ENCODE peak calls at places on chromosomes 5 and 9, in four cellular contexts. P is A549, J is lower lobe of right lung, O is mucosa of descending colon. U is an unnamed sample.

GRCh38 chr5:41738695-41739354 is 131.4 kb downstream of the OXCT1 start:
- DNase-seq in P (no peak), J (no peak), O (no peak), U (no peak)

GRCh38 chr9:13689925-13690324 is 410.4 kb upstream of the MPDZ start:
- DNase-seq in P (no peak), J (no peak), O (no peak), U (no peak)

GRCh38 chr9:115373000-115373709 is 255.2 kb upstream of the TNC start:
- DNase-seq in P (peak; percentile 82), J (no peak), O (no peak), U (no peak)

GRCh38 chr9:97418894-97419293 is 7.0 kb downstream of the TDRD7 start:
- DNase-seq in P (no peak), J (no peak), O (no peak), U (no peak)

GRCh38 chr5:157004893-157005551 is 42.0 kb upstream of the TIMD4 start:
- DNase-seq in P (no peak), J (no peak), O (no peak), U (no peak)

GRCh38 chr5:176317534-176318374 is 43.8 kb downstream of the KIAA1191 start:
- DNase-seq in P (no peak), J (no peak), O (no peak), U (no peak)

GRCh38 chr9:105259274-105259673 is 14.8 kb downstream of the SLC44A1 start:
- DNase-seq in P (no peak), J (no peak), O (no peak), U (no peak)

GRCh38 chr9:136013524-136014034 is 52.4 kb upstream of the UBAC1 start:
- DNase-seq in P (no peak), J (no peak), O (peak; percentile 8), U (no peak)

GRCh38 chr9:106860731-106861584 is 2.0 kb upstream of the ZNF462 start:
- DNase-seq in P (no peak), J (no peak), O (peak; percentile 69), U (no peak)

GRCh38 chr9:119453980-119454379 is 84.7 kb upstream of the BRINP1 start:
- DNase-seq in P (no peak), J (no peak), O (no peak), U (no peak)

GRCh38 chr9:93464395-93464794 is 11.0 kb upstream of the FAM120AOS start:
- DNase-seq in P (no peak), J (no peak), O (no peak), U (no peak)

GRCh38 chr5:130868186-130868821 is 296.8 kb downstream of the HINT1 start:
- DNase-seq in P (no peak), J (no peak), O (no peak), U (no peak)

GRCh38 chr5:170293273-170293672 is 4.3 kb downstream of the LCP2 start:
- DNase-seq in P (no peak), J (peak; percentile 78), O (peak; percentile 59), U (no peak)

GRCh38 chr5:76083555-76084495 is 642 bp downstream of the SV2C start:
- DNase-seq in P (no peak), J (no peak), O (no peak), U (no peak)

GRCh38 chr9:68775003-68775730 is 70.1 kb downstream of the PIP5K1B start:
- DNase-seq in P (no peak), J (no peak), O (no peak), U (no peak)

GRCh38 chr5:143131983-143132382 is 271.5 kb downstream of the NR3C1 start:
- DNase-seq in P (no peak), J (no peak), O (no peak), U (no peak)

GRCh38 chr5:132776077-132776931 is 735 bp downstream of the SEPTIN8 start:
- DNase-seq in P (peak; percentile 48), J (no peak), O (peak; percentile 64), U (no peak)

GRCh38 chr5:75510417-75510835 is 1.0 kb downstream of the CERT1 start:
- DNase-seq in P (no peak), J (no peak), O (no peak), U (no peak)

GRCh38 chr9:117156771-117157535 is 257.9 kb downstream of the ASTN2 start:
- DNase-seq in P (no peak), J (no peak), O (no peak), U (no peak)

GRCh38 chr9:137531099-137531765 is 19.0 kb downstream of the PNPLA7 start:
- DNase-seq in P (no peak), J (no peak), O (no peak), U (no peak)

GRCh38 chr9:137534256-137535119 is 15.7 kb downstream of the PNPLA7 start:
- DNase-seq in P (peak; percentile 73), J (peak; percentile 62), O (no peak), U (no peak)

GRCh38 chr9:137540536-137540935 is 9.7 kb downstream of the PNPLA7 start:
- DNase-seq in P (no peak), J (no peak), O (no peak), U (no peak)

GRCh38 chr9:137538058-137538457 is 12.1 kb downstream of the PNPLA7 start:
- DNase-seq in P (no peak), J (no peak), O (no peak), U (no peak)

DNA sequence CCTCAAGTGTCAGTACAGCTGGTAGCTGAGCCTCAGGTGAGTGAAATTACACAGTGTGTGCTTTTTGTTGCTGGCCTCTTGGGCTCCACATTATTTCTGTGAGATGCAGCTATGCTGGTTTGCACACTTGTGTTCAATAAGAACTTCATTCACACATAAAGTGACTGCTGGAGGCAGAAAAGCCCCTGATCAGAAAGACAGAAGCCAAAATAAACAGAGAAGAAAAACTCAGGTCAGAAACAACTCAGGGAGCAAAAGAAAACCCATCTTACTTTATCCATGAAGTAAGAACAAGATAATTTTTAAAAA is 15.1 kb downstream of the PNPLA7 start:
- DNase-seq in P (no peak), J (no peak), O (no peak), U (no peak)
- TF ChIP-seq CTCF in P (no peak), J (peak; percentile 1), O (no peak), U (no peak)

GRCh38 chr5:119347574-119347973 is 8.2 kb upstream of the TNFAIP8 start:
- DNase-seq in P (no peak), J (no peak), O (no peak), U (no peak)
- H3K4me1 ChIP-seq in P (peaks cover 6% of the 10 kb centered on the region), J (peaks cover 16% of the 10 kb centered on the region), O (no peaks in the 10 kb centered on the region), U (no peaks in the 10 kb centered on the region)

DNA sequence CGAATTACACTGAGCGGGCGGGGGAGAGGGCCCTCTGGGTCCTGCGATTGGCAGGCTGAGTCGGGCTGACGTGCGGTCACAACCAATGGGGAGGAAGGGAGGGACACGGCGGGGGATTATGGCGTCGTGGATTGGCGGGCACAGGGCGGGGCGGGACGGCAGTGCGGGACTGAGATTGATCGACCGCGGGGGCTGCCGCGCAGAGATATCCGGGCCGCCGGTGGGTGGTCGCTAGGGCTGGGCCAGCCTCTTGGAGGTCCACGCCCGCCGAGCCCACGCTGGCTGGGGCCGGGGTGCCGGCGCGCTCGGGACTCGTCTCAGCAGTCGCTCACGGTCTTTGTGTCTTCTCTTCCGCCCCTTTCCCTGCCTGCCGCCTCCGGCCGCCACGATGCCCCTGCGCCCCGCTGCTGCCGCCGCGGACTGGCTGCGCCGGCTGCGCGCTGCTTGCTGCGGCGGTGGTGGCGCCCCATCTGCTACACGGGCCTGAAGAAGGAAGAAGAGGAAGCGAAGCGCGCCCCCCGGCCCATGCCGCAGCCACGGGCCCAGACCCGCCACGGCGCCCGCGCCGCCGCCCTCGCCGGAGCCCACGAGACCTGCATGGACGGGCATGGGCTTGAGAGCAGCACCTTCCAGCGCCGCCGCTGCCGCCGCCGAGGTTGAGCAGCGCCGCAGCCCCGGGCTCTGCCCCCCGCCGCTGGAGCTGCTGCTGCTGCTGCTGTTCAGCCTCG is at the start of gene RGMB:
- DNase-seq in P (peak; percentile 98), J (peak; percentile 97), O (peak; percentile 97), U (peak; percentile 99)
- TF ChIP-seq CTCF in P (peak; percentile 32), J (no peak), O (no peak), U (no peak)

DNA sequence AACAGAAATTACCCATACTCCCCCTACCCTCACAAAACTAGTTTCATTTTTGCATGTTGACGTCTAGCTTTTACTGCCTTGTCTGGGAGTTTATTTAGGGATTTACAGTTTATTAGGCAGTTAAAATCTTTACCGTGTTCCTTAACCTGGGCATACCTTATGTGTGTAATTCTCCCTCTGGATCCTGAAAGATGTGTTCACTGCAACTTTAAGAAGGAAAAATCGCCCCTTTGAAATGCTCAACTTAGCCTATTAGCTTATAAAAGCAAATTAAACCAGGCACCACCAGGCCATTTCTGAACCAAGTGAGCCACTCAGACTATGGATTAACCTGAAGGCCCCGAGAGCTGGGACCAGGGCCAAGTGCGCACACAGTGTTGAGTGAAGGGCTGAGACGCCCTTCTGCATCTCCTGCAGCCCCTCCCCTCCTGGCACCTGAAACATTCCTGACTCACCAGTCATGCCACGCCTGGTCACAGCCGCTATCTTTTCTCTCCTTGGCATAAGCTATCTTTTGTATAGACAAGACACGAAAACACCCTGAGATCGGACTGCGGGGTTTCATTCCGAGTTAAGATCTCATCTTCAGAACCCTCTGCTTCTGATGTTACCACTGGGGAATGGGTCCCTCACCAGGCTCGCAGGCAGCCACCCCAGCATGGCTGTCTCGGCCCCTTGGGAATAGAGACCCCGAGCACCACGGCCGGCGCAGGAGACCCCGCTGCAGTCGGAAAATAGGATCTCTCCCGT is 111.9 kb downstream of the ROR2 start:
- DNase-seq in P (peak; percentile 18), J (peak; percentile 82), O (peak; percentile 72), U (peak; percentile 73)
- H3K4me1 ChIP-seq in P (peaks cover 8% of the 10 kb centered on the region), J (peaks cover 10% of the 10 kb centered on the region), O (peaks cover 6% of the 10 kb centered on the region), U (no peaks in the 10 kb centered on the region)

DNA sequence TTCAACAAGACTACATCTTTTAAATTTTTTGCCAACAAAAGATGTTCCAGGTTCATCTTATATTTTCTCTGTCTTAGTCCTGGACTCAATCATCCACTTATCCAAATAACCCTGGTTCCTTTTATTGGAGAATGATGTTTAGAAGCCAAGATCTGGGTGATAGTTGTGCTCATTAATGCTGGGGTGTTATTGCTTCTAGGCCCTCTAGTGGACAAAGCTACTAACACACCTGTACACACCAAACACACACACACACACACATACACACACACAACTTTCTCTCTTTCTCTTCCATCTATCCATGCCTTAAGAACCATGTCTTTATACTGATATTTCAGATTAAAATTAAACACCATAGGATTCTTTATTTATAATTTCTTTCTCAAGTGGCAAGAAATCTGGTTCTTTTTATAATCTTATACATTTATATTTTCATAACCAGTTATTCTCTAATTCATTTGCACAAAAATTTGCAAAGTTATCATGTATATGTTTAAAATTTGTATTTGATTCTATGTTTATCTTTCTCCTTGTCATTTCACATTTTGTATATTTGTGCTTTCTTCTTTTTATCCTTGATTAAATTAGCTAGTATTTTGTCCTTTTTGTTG is 179.1 kb upstream of the SMIM23 start:
- DNase-seq in P (no peak), J (no peak), O (no peak), U (no peak)
- TF ChIP-seq CTCF in P (peak; percentile 20), J (no peak), O (no peak), U (peak; percentile 22)

DNA sequence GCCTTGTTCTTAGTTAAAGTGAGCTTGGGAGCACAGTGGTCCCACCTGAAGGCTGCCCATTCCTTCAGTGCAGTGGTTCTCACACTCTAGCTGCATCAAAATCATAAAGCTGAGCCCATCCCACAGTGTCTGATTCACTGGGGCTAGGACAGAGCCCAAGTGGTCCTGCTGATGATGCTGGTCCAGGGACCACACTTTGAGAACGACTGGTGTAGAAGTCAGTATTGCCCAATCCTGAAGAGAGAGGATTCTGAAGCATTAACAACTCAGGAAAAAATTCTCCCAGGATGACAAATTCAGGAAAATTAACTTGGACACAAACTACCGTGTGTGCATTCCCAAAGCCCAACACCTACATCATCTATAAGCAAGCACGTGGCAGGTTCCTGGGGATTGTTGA is 176.2 kb downstream of the GABBR2 start:
- DNase-seq in P (no peak), J (no peak), O (no peak), U (no peak)
- H3K4me1 ChIP-seq in P (no peaks in the 10 kb centered on the region), J (no peaks in the 10 kb centered on the region), O (no peaks in the 10 kb centered on the region), U (no peaks in the 10 kb centered on the region)